ENCODE peak calls at places on chromosomes 16 and 17, in eight cellular contexts. D is GM12878, R is breast epithelium, S is heart left ventricle, H is uterus, Z is body of pancreas, K is stomach, I is HCT116. A is an unnamed sample.

GRCh38 chr17:77916771-77917481 is 41.6 kb upstream of the TNRC6C start:
- DNase-seq in D (peak; percentile 54), R (peak; percentile 34), S (no peak), H (no peak), Z (no peak), K (no peak), I (no peak), A (no peak)

GRCh38 chr17:44362964-44363612 is 565 bp downstream of the FAM171A2 start:
- DNase-seq in D (no peak), R (no peak), S (no peak), H (peak; percentile 33), Z (no peak), K (no peak), I (no peak), A (no peak)

GRCh38 chr17:29257756-29258155 is 11.1 kb downstream of the CRYBA1 start:
- DNase-seq in D (no peak), R (no peak), S (no peak), H (no peak), Z (no peak), K (no peak), I (no peak), A (no peak)

GRCh38 chr16:85479972-85480726 is 133.0 kb upstream of the GSE1 start:
- DNase-seq in D (no peak), R (no peak), S (no peak), H (no peak), Z (peak; percentile 46), K (peak; percentile 72), I (no peak), A (peak; percentile 38)

GRCh38 chr16:63422633-63423032 is 1386.4 kb upstream of the CDH8 start:
- DNase-seq in D (no peak), R (no peak), S (no peak), H (no peak), Z (no peak), K (no peak), I (no peak), A (no peak)

GRCh38 chr17:76384987-76385891 is 830 bp downstream of the SPHK1 start:
- DNase-seq in D (no peak), R (no peak), S (peak; percentile 74), H (peak; percentile 44), Z (no peak), K (peak; percentile 31), I (no peak), A (no peak)

GRCh38 chr17:10748475-10749110 is 18.8 kb upstream of the TMEM220 start:
- DNase-seq in D (no peak), R (no peak), S (no peak), H (no peak), Z (no peak), K (no peak), I (no peak), A (no peak)

GRCh38 chr17:71396711-71397110 is 724.1 kb upstream of the SOX9 start:
- DNase-seq in D (no peak), R (no peak), S (no peak), H (no peak), Z (no peak), K (no peak), I (no peak), A (no peak)

GRCh38 chr17:79831367-79832210 is 7.7 kb downstream of the CBX4 start:
- DNase-seq in D (no peak), R (peak; percentile 82), S (peak; percentile 86), H (no peak), Z (peak; percentile 88), K (peak; percentile 91), I (no peak), A (peak; percentile 88)

GRCh38 chr17:4607261-4607731 is 23.0 kb downstream of the SMTNL2 start:
- DNase-seq in D (no peak), R (no peak), S (no peak), H (no peak), Z (no peak), K (no peak), I (no peak), A (peak; percentile 77)

GRCh38 chr16:86093801-86094750 is 195.1 kb downstream of the IRF8 start:
- DNase-seq in D (no peak), R (peak; percentile 41), S (no peak), H (no peak), Z (no peak), K (no peak), I (no peak), A (no peak)

GRCh38 chr17:7834891-7835817 is 1.1 kb downstream of the KDM6B start:
- DNase-seq in D (peak; percentile 90), R (peak; percentile 97), S (peak; percentile 98), H (peak; percentile 98), Z (peak; percentile 97), K (peak; percentile 97), I (peak; percentile 98), A (peak; percentile 98)
- TF ChIP-seq POLR2A in D (no peak), R (peak; percentile 85), S (peak; percentile 71), H (peak; percentile 85), Z (peak; percentile 84), K (no peak), I (peak; percentile 60), A (peak; percentile 70)

DNA sequence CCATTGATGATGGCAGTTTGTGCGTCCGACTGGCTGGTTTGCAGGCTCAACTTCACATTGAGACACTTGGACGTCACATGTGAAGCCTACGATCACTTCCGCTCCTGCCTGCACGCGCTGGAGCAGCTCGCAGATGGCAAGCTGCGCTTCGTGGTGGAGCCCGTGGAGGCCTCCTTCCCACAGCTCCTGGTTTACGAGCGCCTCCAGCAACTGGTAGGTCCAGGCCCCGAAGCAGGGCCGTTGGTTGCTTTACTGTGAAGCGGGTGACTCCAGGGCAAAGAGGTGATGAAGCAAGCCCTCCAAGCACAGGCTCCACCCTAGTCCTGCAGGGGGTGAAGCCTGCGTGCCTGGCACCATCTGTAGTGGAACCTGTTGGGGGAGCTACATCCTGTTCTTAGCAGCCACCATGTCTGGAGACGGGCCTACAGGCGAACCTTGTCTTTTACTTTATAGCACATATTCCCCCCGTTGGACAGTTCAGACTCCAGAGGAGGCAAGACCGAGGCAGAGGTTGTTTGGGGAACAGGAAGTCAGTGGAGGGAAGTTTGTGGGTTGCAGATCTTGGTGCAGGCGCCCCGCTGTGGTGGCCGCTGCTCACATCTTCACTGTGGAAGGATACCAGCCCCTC is 23.1 kb downstream of the METTL22 start:
- DNase-seq in D (no peak), R (no peak), S (no peak), H (no peak), Z (no peak), K (peak; percentile 30), I (no peak), A (no peak)
- H3K36me3 ChIP-seq in D (peaks cover 17% of the 10 kb centered on the region), R (peaks cover 18% of the 10 kb centered on the region), S (peaks cover 88% of the 10 kb centered on the region), H (no peaks in the 10 kb centered on the region), Z (peaks cover 12% of the 10 kb centered on the region), K (peaks cover 90% of the 10 kb centered on the region), I (peaks cover 42% of the 10 kb centered on the region), A (no peaks in the 10 kb centered on the region)

GRCh38 chr17:35769895-35770486 is 9.3 kb downstream of the C17orf50 start:
- DNase-seq in D (no peak), R (no peak), S (no peak), H (no peak), Z (no peak), K (no peak), I (no peak), A (no peak)
- TF ChIP-seq CTCF in D (peak; percentile 13), R (no peak), S (no peak), H (no peak), Z (no peak), K (no peak), I (no peak), A (no peak)

GRCh38 chr17:45977506-45977824 is 21.6 kb upstream of the STH start:
- DNase-seq in D (no peak), R (no peak), S (no peak), H (no peak), Z (no peak), K (no peak), I (no peak), A (no peak)

GRCh38 chr17:45976391-45976754 is 22.7 kb upstream of the STH start:
- DNase-seq in D (no peak), R (no peak), S (no peak), H (no peak), Z (no peak), K (no peak), I (no peak), A (no peak)

GRCh38 chr17:45977976-45978626 is 20.9 kb upstream of the STH start:
- DNase-seq in D (no peak), R (no peak), S (no peak), H (no peak), Z (no peak), K (no peak), I (no peak), A (no peak)

GRCh38 chr17:45975640-45976295 is 23.3 kb upstream of the STH start:
- DNase-seq in D (no peak), R (no peak), S (no peak), H (no peak), Z (no peak), K (no peak), I (no peak), A (no peak)

DNA sequence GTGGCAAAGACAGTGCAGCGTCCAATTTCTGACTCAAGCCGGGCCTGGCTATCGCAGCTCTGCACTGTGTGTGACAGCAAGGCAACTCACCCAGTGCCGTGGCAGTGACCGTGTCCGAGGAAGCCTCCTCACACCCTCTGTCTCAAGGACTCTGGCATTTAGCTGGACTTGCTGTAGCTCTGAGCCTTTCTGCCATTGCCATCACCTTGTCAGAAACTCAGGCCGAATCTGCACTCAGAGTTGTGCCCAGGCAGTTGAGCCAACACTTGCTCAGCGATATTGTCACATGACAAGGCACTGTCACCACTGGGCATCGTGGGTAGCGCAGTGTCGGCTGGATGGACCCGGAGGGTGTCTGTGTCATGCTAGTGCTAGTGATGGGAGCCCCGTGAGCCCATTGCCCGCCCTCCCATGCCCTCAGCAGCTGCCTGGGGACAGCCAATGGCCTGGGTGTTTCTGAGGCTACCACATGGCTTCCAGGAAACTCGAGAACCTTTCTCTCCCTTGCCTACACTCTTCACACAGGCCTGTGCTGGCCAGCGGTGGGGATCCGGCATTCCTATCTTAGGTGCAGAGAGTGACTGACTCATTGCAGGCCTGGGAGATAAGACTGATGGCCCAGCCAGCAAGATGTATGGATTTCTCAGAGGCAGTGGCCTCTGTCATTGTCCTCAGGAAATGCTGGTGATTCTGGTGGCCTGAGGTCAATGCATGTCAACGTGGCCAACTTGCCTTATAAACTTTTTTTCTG is 22.1 kb upstream of the STH start:
- DNase-seq in D (no peak), R (no peak), S (no peak), H (no peak), Z (no peak), K (no peak), I (no peak), A (no peak)
- TF ChIP-seq POLR2A in D (no peak), R (no peak), S (no peak), H (no peak), Z (no peak), K (no peak), I (no peak), A (no peak)